ENCODE peak calls at places on chromosomes 16 and 17, in eight cellular contexts. Z is HCT116, B is sigmoid colon, O is stomach, J is ovary, V is prostate gland, K is adrenal gland, F is IMR-90. R is an unnamed sample. For H3K4me1 and H3K36me3, the result is how much of the 10 kb centered on the place peaks cover.

GRCh38 chr17:60390223-60390622 is 1.7 kb downstream of the USP32 start:
- DNase-seq in F (peak), K (peak), J (no peak), B (no peak), O (no peak), V (no peak), Z (no peak), R (no peak)

GRCh38 chr17:8079291-8080207 is 8.0 kb downstream of the ALOX12B start:
- DNase-seq in Z (peak), J (peak), V (no peak), F (peak), K (peak), B (peak), O (peak), R (peak)

GRCh38 chr17:74968361-74968780 is 4.2 kb downstream of the HID1 start:
- DNase-seq in Z (no peak), V (no peak), J (no peak), B (no peak), F (no peak), O (peak), K (no peak), R (no peak)

GRCh38 chr16:84266451-84266850 is 26.6 kb upstream of the KCNG4 start:
- DNase-seq in O (no peak), V (no peak), J (no peak), B (no peak), Z (peak), K (peak), F (peak), R (peak)

GRCh38 chr16:23835390-23836077 is at the start of gene PRKCB:
- DNase-seq in O (peak), K (peak), V (peak), B (peak), J (peak), Z (no peak), F (peak), R (peak)

GRCh38 chr16:77812856-77813523 is 24.6 kb downstream of the VAT1L start:
- DNase-seq in F (peak), O (no peak), Z (no peak), J (no peak), B (no peak), V (no peak), K (no peak), R (no peak)

GRCh38 chr16:28863929-28864886 is 565 bp downstream of the SH2B1 start:
- DNase-seq in K (peak), O (no peak), B (peak), F (peak), Z (no peak), V (no peak), J (peak), R (peak)

GRCh38 chr16:26111900-26112299 is 420.1 kb downstream of the HS3ST4 start:
- DNase-seq in J (no peak), V (no peak), O (no peak), B (no peak), Z (no peak), K (no peak), F (no peak), R (peak)

GRCh38 chr17:15171433-15172047 is 93.6 kb downstream of the PMP22 start:
- DNase-seq in O (peak), K (peak), J (peak), F (peak), Z (peak), V (peak), B (peak), R (peak)

GRCh38 chr16:6884002-6884401 is 448.6 kb upstream of the RBFOX1 start:
- DNase-seq in K (no peak), O (no peak), B (no peak), F (no peak), J (no peak), V (no peak), Z (no peak), R (no peak)

GRCh38 chr17:61400058-61400785 is 579 bp downstream of the TBX2 start:
- DNase-seq in J (no peak), K (no peak), O (no peak), F (peak), V (no peak), B (peak), Z (no peak), R (no peak)

GRCh38 chr16:51225902-51226301 is 74.8 kb upstream of the SALL1 start:
- DNase-seq in Z (no peak), B (no peak), V (no peak), F (no peak), O (no peak), K (no peak), J (no peak), R (no peak)

GRCh38 chr17:50842506-50843149 is 7.2 kb downstream of the WFIKKN2 start:
- DNase-seq in B (no peak), F (no peak), K (no peak), Z (no peak), V (no peak), J (no peak), O (no peak), R (no peak)

GRCh38 chr17:67841992-67842391 is 16.7 kb downstream of the BPTF start:
- DNase-seq in K (no peak), O (no peak), J (no peak), V (no peak), Z (no peak), F (no peak), B (no peak), R (no peak)

GRCh38 chr17:55527520-55528118 is 16.4 kb upstream of the SMIM36 start:
- DNase-seq in Z (peak), V (peak), J (peak), B (no peak), K (no peak), F (peak), O (no peak), R (peak)

GRCh38 chr16:1311738-1312458 is 2.5 kb downstream of the UBE2I start:
- DNase-seq in J (no peak), O (no peak), F (peak), B (no peak), V (no peak), K (peak), Z (no peak), R (peak)

GRCh38 chr16:4347765-4348509 is 3.2 kb downstream of the PAM16 start:
- DNase-seq in F (no peak), K (peak), J (no peak), Z (no peak), B (peak), V (no peak), O (peak), R (peak)

GRCh38 chr17:44345497-44346026 is 460 bp downstream of the GRN start:
- DNase-seq in K (peak), J (peak), Z (peak), B (no peak), V (peak), O (peak), F (peak), R (peak)

GRCh38 chr17:56119191-56119590 is 34.1 kb upstream of the ANKFN1 start:
- DNase-seq in B (no peak), Z (no peak), J (no peak), O (no peak), K (no peak), F (no peak), V (no peak), R (no peak)

GRCh38 chr17:75909051-75909811 is 4.5 kb upstream of the MRPL38 start:
- DNase-seq in O (peak), V (peak), J (no peak), Z (no peak), K (no peak), F (no peak), B (no peak), R (no peak)

GRCh38 chr16:48501516-48502377 is 108.2 kb downstream of the N4BP1 start:
- DNase-seq in K (no peak), J (peak), B (peak), F (no peak), O (no peak), Z (peak), V (no peak), R (peak)

GRCh38 chr16:59053911-59054310 is 319.8 kb upstream of the GOT2 start:
- DNase-seq in K (no peak), O (no peak), F (no peak), Z (no peak), B (no peak), V (no peak), J (no peak), R (no peak)

GRCh38 chr16:69932691-69933392 is 18.3 kb upstream of the CLEC18A start:
- DNase-seq in Z (no peak), F (no peak), K (no peak), J (no peak), B (no peak), V (no peak), O (no peak), R (peak)

GRCh38 chr16:70473446-70474319 is 19.3 kb downstream of the FCSK start:
- DNase-seq in J (no peak), V (no peak), Z (no peak), B (no peak), F (no peak), O (no peak), K (no peak), R (no peak)

GRCh38 chr16:2912330-2913199 is 834 bp downstream of the FLYWCH1 start:
- DNase-seq in B (peak), Z (no peak), O (peak), V (no peak), F (peak), K (peak), J (peak), R (no peak)

GRCh38 chr16:23508589-23509440 is 1.5 kb downstream of the GGA2 start:
- DNase-seq in O (no peak), K (no peak), J (no peak), B (no peak), V (no peak), Z (no peak), F (no peak), R (peak)

GRCh38 chr16:84765606-84766580 is 53.9 kb upstream of the CRISPLD2 start:
- DNase-seq in O (no peak), V (no peak), Z (no peak), K (no peak), J (no peak), F (no peak), B (peak), R (no peak)

GRCh38 chr17:34163681-34164080 is 91.4 kb upstream of the CCL2 start:
- DNase-seq in K (no peak), O (no peak), V (no peak), B (no peak), J (no peak), Z (no peak), F (peak), R (peak)

GRCh38 chr17:60086822-60087591 is 8.3 kb upstream of the HEATR6 start:
- DNase-seq in J (no peak), B (no peak), F (peak), Z (no peak), O (no peak), V (no peak), K (no peak), R (no peak)

GRCh38 chr17:36825956-36826350 is 111.3 kb upstream of the LHX1 start:
- DNase-seq in V (no peak), B (no peak), F (no peak), Z (no peak), J (no peak), O (no peak), K (no peak), R (no peak)

GRCh38 chr17:48799069-48799710 is 17.8 kb downstream of the TTLL6 start:
- DNase-seq in Z (no peak), V (no peak), J (no peak), K (no peak), O (no peak), B (no peak), F (no peak), R (no peak)

GRCh38 chr17:62179525-62180161 is 114.6 kb upstream of the MED13 start:
- DNase-seq in K (peak), B (no peak), V (no peak), O (no peak), Z (peak), J (no peak), F (peak), R (no peak)

DNA sequence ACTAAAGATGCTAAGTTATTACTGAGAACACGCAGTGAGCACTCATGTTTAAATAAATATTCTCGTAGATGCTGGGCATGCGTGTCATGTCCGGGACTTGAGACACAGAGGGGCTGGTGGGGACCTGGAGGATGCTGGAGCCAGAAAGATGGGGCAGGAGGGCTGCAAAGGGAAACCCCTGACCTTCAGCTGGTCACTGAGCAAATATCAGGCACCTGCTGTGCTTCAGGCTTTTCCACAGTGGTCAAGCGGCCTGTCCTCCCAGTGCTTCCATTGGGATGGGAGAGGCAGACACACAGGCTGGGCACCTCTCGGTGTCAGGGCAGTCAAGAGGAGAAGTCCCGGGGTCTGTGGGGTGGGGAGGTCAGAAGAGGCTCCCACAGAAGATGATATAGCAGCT is 211.4 kb downstream of the GSG1L start:
- DNase-seq in Z (no peak), F (no peak), V (no peak), J (no peak), O (no peak), B (peak), K (no peak), R (no peak)
- TF ChIP-seq POLR2A in Z (no peak), F (no peak), V (no peak), J (no peak), O (no peak), B (no peak), K (no peak), R (no peak)

DNA sequence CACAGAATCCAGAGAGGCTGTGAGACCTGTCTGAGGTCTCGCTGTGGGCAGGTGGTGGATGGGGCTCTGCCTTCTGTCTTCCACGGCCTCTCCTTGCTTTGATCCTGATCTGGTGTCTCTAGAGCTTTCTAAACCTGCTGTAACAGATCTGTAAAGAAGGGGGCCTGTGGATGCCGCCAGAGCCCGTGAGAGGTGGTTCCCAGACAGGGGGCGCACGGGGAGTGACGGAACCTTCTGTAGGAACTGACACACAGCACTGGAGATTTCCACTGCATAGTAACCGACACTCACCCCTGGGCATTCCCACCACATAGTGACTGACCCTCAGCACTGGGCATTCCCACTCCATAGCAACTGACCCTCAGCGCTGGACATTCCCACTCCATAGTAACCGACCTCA is 16.0 kb downstream of the CBFA2T3 start:
- DNase-seq in Z (no peak), F (no peak), V (no peak), J (no peak), K (no peak), O (no peak), B (no peak), R (no peak)
- H3K4me1 ChIP-seq in Z (under half), F (under half), V (under half), J (under half), K (under half), O (under half), B (under half), R (under half)

GRCh38 chr17:28920191-28920590 is 17.3 kb upstream of the DHRS13 start:
- DNase-seq in K (no peak), F (no peak), Z (no peak), V (no peak), B (no peak), J (no peak), O (no peak), R (no peak)
- H3K36me3 ChIP-seq in K (half or more), F (under half), Z (half or more), V (under half), B (half or more), J (under half), O (half or more), R (under half)

GRCh38 chr17:42422412-42422957 is 571 bp downstream of the CAVIN1 start:
- DNase-seq in Z (no peak), B (peak), J (peak), K (peak), O (peak), F (peak), V (no peak), R (no peak)

GRCh38 chr17:42421479-42422332 is 1.4 kb downstream of the CAVIN1 start:
- DNase-seq in B (peak), F (peak), V (no peak), J (peak), O (peak), Z (no peak), K (peak), R (no peak)

GRCh38 chr17:42423766-42424165 is 710 bp upstream of the CAVIN1 start:
- DNase-seq in J (no peak), O (no peak), K (peak), F (no peak), B (peak), V (no peak), Z (no peak), R (no peak)

GRCh38 chr17:42424991-42425610 is 2.0 kb upstream of the CAVIN1 start:
- DNase-seq in F (peak), J (no peak), B (peak), O (no peak), K (peak), Z (no peak), V (no peak), R (no peak)

GRCh38 chr17:42422958-42423712 is at the start of gene CAVIN1:
- DNase-seq in O (peak), Z (peak), J (peak), K (peak), V (peak), F (peak), B (peak), R (peak)
- TF ChIP-seq POLR2A in O (no peak), Z (peak), J (peak), K (peak), V (peak), F (peak), B (peak), R (peak)

GRCh38 chr16:53664724-53665345 is 38.8 kb downstream of the RPGRIP1L start:
- DNase-seq in J (no peak), O (no peak), K (no peak), B (no peak), Z (no peak), V (no peak), F (peak), R (peak)
- H3K4me1 ChIP-seq in J (under half), O (under half), K (under half), B (under half), Z (under half), V (under half), F (under half), R (under half)

GRCh38 chr17:82603981-82604448 is 44.2 kb downstream of the WDR45B start:
- DNase-seq in O (peak), J (no peak), Z (no peak), K (peak), B (peak), V (no peak), F (peak), R (peak)
- H3K36me3 ChIP-seq in O (under half), J (under half), Z (under half), K (under half), B (half or more), V (under half), F (half or more), R (under half)

DNA sequence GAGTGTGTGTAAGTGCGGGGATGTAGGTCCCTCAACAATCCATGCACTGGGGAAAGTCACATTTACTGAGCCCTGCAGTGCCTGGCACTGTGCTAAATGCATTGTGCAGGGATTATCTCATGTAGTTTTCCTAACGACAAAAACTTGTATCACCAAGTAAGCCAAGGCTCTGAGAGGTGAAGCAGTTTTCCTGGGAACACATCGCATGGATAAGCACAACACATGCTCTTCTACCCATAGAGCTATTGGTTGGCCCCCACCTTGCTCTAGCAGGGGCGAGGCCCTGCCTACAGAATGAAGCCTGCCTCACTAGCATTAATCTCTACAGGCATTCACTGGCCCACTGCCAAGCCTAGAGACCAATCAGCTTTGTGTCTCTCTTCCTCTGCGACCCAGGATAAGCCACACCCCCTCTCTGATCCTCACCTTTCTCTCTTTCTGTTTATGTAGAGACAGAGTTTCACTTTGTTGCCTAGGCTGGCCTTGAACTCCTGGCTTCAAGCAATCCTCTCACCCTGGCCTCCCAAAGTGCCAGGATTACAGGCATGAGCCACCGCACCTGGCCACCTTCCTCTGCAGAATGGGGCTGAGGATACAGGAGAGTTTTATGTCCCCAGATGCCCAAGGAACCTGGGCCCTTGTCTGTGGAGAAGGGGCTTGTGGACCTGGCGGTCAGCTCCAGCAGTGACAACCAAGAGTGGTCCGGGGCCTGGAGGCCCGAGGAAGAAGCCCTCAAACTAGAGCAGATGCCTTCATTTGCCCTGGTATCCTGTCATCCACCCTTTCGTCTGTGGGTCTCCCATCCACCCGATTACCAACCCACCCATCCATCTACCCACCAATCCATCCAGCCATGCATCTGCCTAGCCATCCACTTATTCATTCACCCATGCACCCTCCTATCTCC is 12.8 kb downstream of the CDH16 start:
- DNase-seq in Z (no peak), V (no peak), J (no peak), K (peak), O (peak), B (no peak), F (no peak), R (peak)
- TF ChIP-seq POLR2A in Z (no peak), V (no peak), J (no peak), K (no peak), O (no peak), B (no peak), F (no peak), R (no peak)

GRCh38 chr17:1919206-1919605 is 89.4 kb downstream of the RPA1 start:
- DNase-seq in Z (no peak), K (no peak), O (no peak), V (no peak), J (no peak), B (no peak), F (no peak), R (no peak)

GRCh38 chr17:1918346-1919021 is 88.7 kb downstream of the RPA1 start:
- DNase-seq in K (no peak), F (no peak), B (no peak), O (no peak), V (no peak), J (no peak), Z (no peak), R (no peak)

GRCh38 chr17:1916339-1916738 is 86.5 kb downstream of the RPA1 start:
- DNase-seq in B (no peak), K (no peak), V (no peak), Z (no peak), O (no peak), J (no peak), F (no peak), R (no peak)

GRCh38 chr17:1916963-1917715 is 87.3 kb downstream of the RPA1 start:
- DNase-seq in B (no peak), O (no peak), F (no peak), V (no peak), J (no peak), K (no peak), Z (no peak), R (no peak)

DNA sequence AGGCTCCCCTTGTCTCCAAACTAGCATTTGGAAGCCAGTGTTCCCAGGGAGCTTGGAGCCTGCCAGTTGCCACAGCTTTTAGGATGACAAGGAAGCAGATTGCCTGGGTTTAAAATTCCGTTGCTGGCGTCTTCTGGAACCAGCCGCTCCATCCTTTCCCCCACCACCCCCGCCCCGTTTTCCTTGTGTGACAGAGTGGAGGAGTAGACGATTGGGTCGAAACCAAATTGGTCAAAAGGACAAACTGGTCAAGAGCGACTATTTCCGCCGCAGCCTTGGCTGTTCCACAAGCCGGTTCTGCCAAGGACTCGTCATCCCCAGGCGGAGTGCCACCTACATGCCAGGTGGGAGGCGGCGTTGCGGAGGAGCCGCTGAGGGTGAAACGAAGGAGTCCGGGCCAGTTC is 91.1 kb downstream of the RPA1 start:
- DNase-seq in B (no peak), V (peak), Z (no peak), J (no peak), K (no peak), O (no peak), F (no peak), R (no peak)
- H3K4me1 ChIP-seq in B (under half), V (under half), Z (under half), J (under half), K (under half), O (under half), F (under half), R (under half)